ENCODE peak calls at places on chromosomes 11 and 22, in six cellular contexts. G is stomach, R is IMR-90, B is astrocyte of the spinal cord, M is brain microvascular endothelial cell, Y is lower leg skin. N is an unnamed sample.

GRCh38 chr22:48494968-48495750 is 1332.5 kb downstream of the BRD1 start:
- DNase-seq in G (no peak), R (no peak), B (no peak), M (no peak), Y (no peak), N (no peak)

GRCh38 chr11:57649826-57650738 is at the start of gene YPEL4:
- DNase-seq in G (no peak), R (peak; percentile 83), B (peak; percentile 77), M (peak; percentile 74), Y (peak; percentile 63), N (peak; percentile 85)

GRCh38 chr11:103077553-103077952 is 14.4 kb downstream of the DCUN1D5 start:
- DNase-seq in G (no peak), R (no peak), B (no peak), M (no peak), Y (no peak), N (no peak)

GRCh38 chr22:45888221-45889092 is 88.5 kb downstream of the WNT7B start:
- DNase-seq in G (no peak), R (no peak), B (no peak), M (no peak), Y (no peak), N (no peak)

GRCh38 chr11:64294665-64295289 is 3.7 kb downstream of the KCNK4 start:
- DNase-seq in G (no peak), R (no peak), B (no peak), M (no peak), Y (no peak), N (no peak)

GRCh38 chr11:114060402-114061052 is 1.0 kb downstream of the ZBTB16 start:
- DNase-seq in G (peak; percentile 45), R (no peak), B (peak; percentile 33), M (no peak), Y (no peak), N (no peak)

GRCh38 chr22:25362215-25362882 is 142.9 kb downstream of the CRYBB2 start:
- DNase-seq in G (peak; percentile 71), R (peak; percentile 38), B (peak; percentile 38), M (peak; percentile 52), Y (peak; percentile 29), N (peak; percentile 46)

GRCh38 chr11:27012254-27012921 is 18.5 kb downstream of the FIBIN start:
- DNase-seq in G (no peak), R (peak; percentile 88), B (peak; percentile 89), M (peak; percentile 60), Y (no peak), N (peak; percentile 79)

GRCh38 chr22:38927033-38927789 is 30.2 kb upstream of the APOBEC3A start:
- DNase-seq in G (peak; percentile 85), R (peak; percentile 37), B (peak; percentile 46), M (peak; percentile 36), Y (peak; percentile 31), N (peak; percentile 39)

GRCh38 chr22:32622004-32622761 is 147.6 kb downstream of the FBXO7 start:
- DNase-seq in G (no peak), R (peak; percentile 94), B (peak; percentile 61), M (peak; percentile 67), Y (peak; percentile 70), N (peak; percentile 70)

GRCh38 chr11:69215784-69216415 is 60.2 kb downstream of the SMIM38 start:
- DNase-seq in G (peak; percentile 27), R (peak; percentile 71), B (peak; percentile 16), M (no peak), Y (peak; percentile 65), N (no peak)

GRCh38 chr22:39598017-39598965 is 27.7 kb downstream of the CACNA1I start:
- DNase-seq in G (peak; percentile 78), R (no peak), B (no peak), M (no peak), Y (peak; percentile 20), N (no peak)

GRCh38 chr11:9815486-9816136 is 151.7 kb downstream of the SWAP70 start:
- DNase-seq in G (no peak), R (peak; percentile 87), B (peak; percentile 81), M (peak; percentile 79), Y (peak; percentile 52), N (peak; percentile 50)

GRCh38 chr11:6455070-6455469 is 14.3 kb upstream of the HPX start:
- DNase-seq in G (no peak), R (no peak), B (no peak), M (no peak), Y (no peak), N (no peak)

GRCh38 chr11:126159719-126160344 is 51.6 kb downstream of the RPUSD4 start:
- DNase-seq in G (no peak), R (no peak), B (no peak), M (no peak), Y (no peak), N (no peak)

GRCh38 chr22:41976961-41977566 is 7.8 kb downstream of the SEPTIN3 start:
- DNase-seq in G (no peak), R (no peak), B (no peak), M (no peak), Y (no peak), N (no peak)

GRCh38 chr11:2210366-2211112 is 38.9 kb upstream of the TH start:
- DNase-seq in G (peak; percentile 27), R (no peak), B (no peak), M (no peak), Y (peak; percentile 9), N (no peak)

GRCh38 chr11:64406221-64406946 is 47.4 kb downstream of the RPS6KA4 start:
- DNase-seq in G (no peak), R (peak; percentile 6), B (no peak), M (no peak), Y (no peak), N (peak; percentile 25)

GRCh38 chr22:44530569-44530968 is 32.5 kb upstream of the RTL6 start:
- DNase-seq in G (no peak), R (no peak), B (no peak), M (no peak), Y (no peak), N (no peak)

GRCh38 chr11:102431404-102431803 is 21.2 kb downstream of the TMEM123 start:
- DNase-seq in G (no peak), R (no peak), B (no peak), M (no peak), Y (no peak), N (no peak)

GRCh38 chr22:49324527-49325491 is 502.9 kb downstream of the BRD1 start:
- DNase-seq in G (peak; percentile 22), R (no peak), B (no peak), M (no peak), Y (no peak), N (no peak)

GRCh38 chr22:27514612-27515011 is 286.9 kb downstream of the MN1 start:
- DNase-seq in G (no peak), R (no peak), B (no peak), M (no peak), Y (no peak), N (no peak)
- H3K4me3 ChIP-seq in G (no peak overlapping the region), R (no peak overlapping the region), B (no peak overlapping the region), M (no peak overlapping the region), Y (no peak overlapping the region), N (no peak overlapping the region)

DNA sequence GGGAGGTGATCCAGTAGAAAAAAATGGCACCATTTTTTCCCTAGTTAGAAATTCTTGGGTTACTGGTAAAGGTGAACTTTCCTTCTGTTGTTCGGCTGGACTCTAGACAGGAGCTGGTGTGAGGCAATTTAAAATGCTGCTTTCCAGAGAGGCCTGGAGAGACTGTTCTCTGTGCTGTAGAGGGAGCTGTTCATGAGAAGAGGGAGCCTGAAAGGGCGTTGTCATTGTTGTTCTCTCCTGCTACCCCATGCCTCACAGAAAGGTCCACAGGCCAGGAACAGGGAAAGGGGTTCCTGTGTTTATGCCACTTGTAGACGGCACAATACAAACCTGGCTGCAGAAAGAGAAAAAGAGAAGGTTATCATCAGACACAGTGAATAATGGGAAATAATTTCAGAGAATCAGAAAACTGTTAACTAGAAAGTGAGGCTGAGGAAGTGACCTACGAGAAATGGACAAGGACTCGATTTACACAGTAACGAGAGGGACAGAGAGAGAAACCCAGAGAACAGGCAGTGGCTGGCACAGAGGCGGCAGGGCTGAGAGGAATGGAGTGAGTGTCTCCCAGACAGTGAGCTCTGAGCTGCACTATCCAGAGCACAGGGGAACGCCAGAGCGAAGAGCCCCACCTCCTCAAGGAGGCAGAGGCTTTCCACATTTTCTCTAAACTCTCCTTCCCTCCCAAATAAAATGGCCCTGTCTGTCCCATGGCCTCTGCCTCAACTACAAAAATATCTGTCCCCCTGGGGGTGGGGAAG is 109.2 kb downstream of the RRM1 start:
- DNase-seq in G (no peak), R (no peak), B (no peak), M (no peak), Y (no peak), N (no peak)
- TF ChIP-seq CTCF in G (no peak), R (no peak), B (no peak), M (peak; percentile 8), Y (no peak), N (no peak)

GRCh38 chr11:32435152-32435480 is 223 bp downstream of the WT1 start:
- DNase-seq in G (no peak), R (no peak), B (no peak), M (no peak), Y (no peak), N (peak; percentile 66)
- H3K4me3 ChIP-seq in G (peak overlapping the region; percentile 39), R (no peak overlapping the region), B (no peak overlapping the region), M (no peak overlapping the region), Y (no peak overlapping the region), N (peak overlapping the region; percentile 72)

GRCh38 chr11:100827934-100828661 is 141.0 kb downstream of the ARHGAP42 start:
- DNase-seq in G (no peak), R (peak; percentile 84), B (peak; percentile 90), M (peak; percentile 66), Y (no peak), N (peak; percentile 66)
- TF ChIP-seq CTCF in G (no peak), R (peak; percentile 35), B (peak; percentile 53), M (peak; percentile 63), Y (no peak), N (peak; percentile 43)

DNA sequence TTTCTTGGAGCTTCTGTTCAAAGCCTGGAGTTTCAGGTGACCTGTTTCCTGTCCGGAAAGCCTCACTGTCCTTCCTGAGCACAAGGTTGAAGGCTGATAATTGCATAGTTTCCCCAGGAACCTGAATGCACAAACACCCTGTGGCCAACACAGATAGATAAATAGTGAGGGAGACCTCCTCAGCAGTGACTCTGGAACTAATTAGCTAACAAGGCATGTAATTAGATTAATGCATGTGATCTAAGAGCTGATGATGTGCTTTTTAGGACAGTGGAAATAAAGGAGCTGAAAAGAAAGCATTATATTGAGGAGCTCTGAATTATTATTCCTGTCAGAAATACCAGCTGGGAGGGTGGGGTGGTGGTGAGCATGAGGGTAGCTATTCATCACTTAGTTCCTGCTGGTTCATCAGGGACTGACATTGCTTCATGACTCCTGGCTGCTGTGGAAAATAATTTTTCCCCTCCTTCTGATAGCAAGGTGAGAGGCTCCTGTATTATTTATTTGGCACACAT is 101.1 kb downstream of the NELL1 start:
- DNase-seq in G (no peak), R (no peak), B (no peak), M (no peak), Y (no peak), N (no peak)
- H3K4me3 ChIP-seq in G (no peak overlapping the region), R (no peak overlapping the region), B (no peak overlapping the region), M (no peak overlapping the region), Y (no peak overlapping the region), N (no peak overlapping the region)

GRCh38 chr11:131504199-131504949 is 134.0 kb downstream of the NTM start:
- DNase-seq in G (peak; percentile 40), R (no peak), B (no peak), M (no peak), Y (no peak), N (no peak)
- TF ChIP-seq CTCF in G (no peak), R (no peak), B (peak; percentile 8), M (peak; percentile 41), Y (no peak), N (no peak)

GRCh38 chr11:29119691-29120328 is 897.0 kb downstream of the KCNA4 start:
- DNase-seq in G (no peak), R (peak; percentile 99), B (peak; percentile 95), M (peak; percentile 92), Y (no peak), N (peak; percentile 87)
- H3K4me3 ChIP-seq in G (no peak overlapping the region), R (peak overlapping the region; percentile 23), B (no peak overlapping the region), M (no peak overlapping the region), Y (no peak overlapping the region), N (no peak overlapping the region)